ENCODE peak calls at places on chromosomes 3 and 15, in eight cellular contexts. C, O, U, N, P, Q, I and A are unnamed samples.
A peak's percentile ranks its signal among the peaks of the same experiment; 100 is the strongest.

GRCh38 chr3:115099115-115099884 is 47.8 kb downstream of the ZBTB20 start:
- DNase-seq in C (no peak), O (no peak), U (no peak), N (no peak), P (no peak), Q (no peak), I (no peak), A (no peak)

GRCh38 chr3:60919296-60919695 is 332.0 kb downstream of the FHIT start:
- DNase-seq in C (no peak), O (no peak), U (no peak), N (no peak), P (no peak), Q (no peak), I (no peak), A (no peak)

GRCh38 chr3:156781310-156782230 is 44.6 kb upstream of the LEKR1 start:
- DNase-seq in C (no peak), O (no peak), U (peak; percentile 37), N (no peak), P (no peak), Q (no peak), I (no peak), A (no peak)

GRCh38 chr15:100597862-100598261 is 4.1 kb downstream of the LINS1 start:
- DNase-seq in C (no peak), O (no peak), U (no peak), N (no peak), P (no peak), Q (no peak), I (no peak), A (no peak)

GRCh38 chr3:56985460-56986327 is 74.8 kb upstream of the SPATA12 start:
- DNase-seq in C (no peak), O (no peak), U (no peak), N (no peak), P (no peak), Q (no peak), I (no peak), A (no peak)

GRCh38 chr3:86989611-86990010 is 1.3 kb downstream of the VGLL3 start:
- DNase-seq in C (no peak), O (no peak), U (no peak), N (no peak), P (no peak), Q (no peak), I (no peak), A (no peak)

GRCh38 chr15:72797834-72798233 is 14.3 kb upstream of the ADPGK start:
- DNase-seq in C (no peak), O (no peak), U (no peak), N (no peak), P (no peak), Q (no peak), I (no peak), A (no peak)

GRCh38 chr15:77650285-77650684 is 17.6 kb upstream of the LINGO1 start:
- DNase-seq in C (no peak), O (no peak), U (no peak), N (no peak), P (no peak), Q (no peak), I (no peak), A (no peak)

GRCh38 chr3:122572940-122573412 is 4.5 kb upstream of the PARP15 start:
- DNase-seq in C (no peak), O (no peak), U (no peak), N (no peak), P (no peak), Q (peak; percentile 55), I (peak; percentile 15), A (no peak)

GRCh38 chr3:1292571-1292970 is 199.7 kb downstream of the CNTN6 start:
- DNase-seq in C (no peak), O (no peak), U (no peak), N (no peak), P (no peak), Q (no peak), I (no peak), A (no peak)

GRCh38 chr15:39040861-39041260 is 476.2 kb upstream of the RASGRP1 start:
- DNase-seq in C (no peak), O (no peak), U (no peak), N (no peak), P (no peak), Q (no peak), I (no peak), A (no peak)

GRCh38 chr3:126419151-126419703 is 24.5 kb downstream of the CFAP100 start:
- DNase-seq in C (peak; percentile 66), O (no peak), U (no peak), N (no peak), P (no peak), Q (no peak), I (no peak), A (no peak)

GRCh38 chr3:15288331-15288726 is 44.1 kb downstream of the SH3BP5 start:
- DNase-seq in C (peak; percentile 56), O (no peak), U (no peak), N (no peak), P (no peak), Q (no peak), I (no peak), A (no peak)

GRCh38 chr15:87576486-87577176 is 679.9 kb downstream of the NTRK3 start:
- DNase-seq in C (no peak), O (no peak), U (no peak), N (no peak), P (no peak), Q (no peak), I (no peak), A (no peak)

GRCh38 chr15:98150531-98150930 is 190.0 kb downstream of the ARRDC4 start:
- DNase-seq in C (no peak), O (no peak), U (no peak), N (no peak), P (no peak), Q (no peak), I (no peak), A (no peak)

GRCh38 chr3:126338796-126339241 is 18.4 kb downstream of the KLF15 start:
- DNase-seq in C (peak; percentile 68), O (no peak), U (no peak), N (no peak), P (no peak), Q (no peak), I (no peak), A (no peak)

GRCh38 chr15:36883705-36884355 is 216.5 kb downstream of the MEIS2 start:
- DNase-seq in C (peak; percentile 94), O (peak; percentile 44), U (peak; percentile 84), N (peak; percentile 92), P (peak; percentile 52), Q (peak; percentile 49), I (peak; percentile 54), A (peak; percentile 53)

GRCh38 chr3:62632510-62633294 is 242.5 kb downstream of the CADPS start:
- DNase-seq in C (no peak), O (no peak), U (peak; percentile 18), N (no peak), P (no peak), Q (no peak), I (no peak), A (no peak)

GRCh38 chr3:187735837-187736236 is 9.4 kb downstream of the BCL6 start:
- DNase-seq in C (no peak), O (no peak), U (no peak), N (no peak), P (no peak), Q (no peak), I (no peak), A (no peak)

GRCh38 chr15:80789296-80789695 is 10.1 kb downstream of the CEMIP start:
- DNase-seq in C (no peak), O (no peak), U (peak; percentile 54), N (no peak), P (peak; percentile 68), Q (no peak), I (no peak), A (no peak)